ENCODE peak calls at places on chromosomes 5 and 9, in five cellular contexts. One of them, this sample, is unnamed.
A peak's percentile ranks its signal among the peaks of the same experiment; 100 is the strongest.

GRCh38 chr5:11814373-11814772 is 89.9 kb downstream of the CTNND2 start:
- DNase-seq in activated CD4-positive, alpha-beta T cell treated with anti-CD3 and anti-CD28 coated beads, Interleukin-2, amount 10 ng/mL, durations not matched to agents 7 days and 5 days: no peak
- DNase-seq in breast epithelium: no peak
- DNase-seq in stimulated activated CD4-positive, alpha-beta T cell treated with anti-CD3 and anti-CD28 coated beads, TNF-alpha, amount 100 ng/mL, for 1 hour: no peak
- DNase-seq in ELR: no peak
- DNase-seq in this sample: no peak

GRCh38 chr5:1336106-1336561 is 8.8 kb downstream of the CLPTM1L start:
- DNase-seq in activated CD4-positive, alpha-beta T cell treated with anti-CD3 and anti-CD28 coated beads, Interleukin-2, amount 10 ng/mL, durations not matched to agents 7 days and 5 days: peak; percentile 29
- DNase-seq in breast epithelium: no peak
- DNase-seq in stimulated activated CD4-positive, alpha-beta T cell treated with anti-CD3 and anti-CD28 coated beads, TNF-alpha, amount 100 ng/mL, for 1 hour: no peak
- DNase-seq in ELR: no peak
- DNase-seq in this sample: no peak

GRCh38 chr5:179368016-179368805 is 22.9 kb upstream of the ADAMTS2 start:
- DNase-seq in activated CD4-positive, alpha-beta T cell treated with anti-CD3 and anti-CD28 coated beads, Interleukin-2, amount 10 ng/mL, durations not matched to agents 7 days and 5 days: no peak
- DNase-seq in breast epithelium: no peak
- DNase-seq in stimulated activated CD4-positive, alpha-beta T cell treated with anti-CD3 and anti-CD28 coated beads, TNF-alpha, amount 100 ng/mL, for 1 hour: no peak
- DNase-seq in ELR: no peak
- DNase-seq in this sample: no peak

GRCh38 chr9:137313326-137313920 is 11.4 kb upstream of the NRARP start:
- DNase-seq in activated CD4-positive, alpha-beta T cell treated with anti-CD3 and anti-CD28 coated beads, Interleukin-2, amount 10 ng/mL, durations not matched to agents 7 days and 5 days: no peak
- DNase-seq in breast epithelium: peak; percentile 41
- DNase-seq in stimulated activated CD4-positive, alpha-beta T cell treated with anti-CD3 and anti-CD28 coated beads, TNF-alpha, amount 100 ng/mL, for 1 hour: no peak
- DNase-seq in ELR: no peak
- DNase-seq in this sample: no peak

GRCh38 chr5:135488727-135489465 is 36.7 kb upstream of the TIFAB start:
- DNase-seq in activated CD4-positive, alpha-beta T cell treated with anti-CD3 and anti-CD28 coated beads, Interleukin-2, amount 10 ng/mL, durations not matched to agents 7 days and 5 days: no peak
- DNase-seq in breast epithelium: no peak
- DNase-seq in stimulated activated CD4-positive, alpha-beta T cell treated with anti-CD3 and anti-CD28 coated beads, TNF-alpha, amount 100 ng/mL, for 1 hour: no peak
- DNase-seq in ELR: peak; percentile 83
- DNase-seq in this sample: no peak

GRCh38 chr5:135436856-135437795 is 10.0 kb downstream of the DCANP1 start:
- DNase-seq in activated CD4-positive, alpha-beta T cell treated with anti-CD3 and anti-CD28 coated beads, Interleukin-2, amount 10 ng/mL, durations not matched to agents 7 days and 5 days: no peak
- DNase-seq in breast epithelium: no peak
- DNase-seq in stimulated activated CD4-positive, alpha-beta T cell treated with anti-CD3 and anti-CD28 coated beads, TNF-alpha, amount 100 ng/mL, for 1 hour: no peak
- DNase-seq in ELR: peak; percentile 75
- DNase-seq in this sample: no peak

GRCh38 chr9:129561594-129562281 is 59.2 kb downstream of the C9orf50 start:
- DNase-seq in activated CD4-positive, alpha-beta T cell treated with anti-CD3 and anti-CD28 coated beads, Interleukin-2, amount 10 ng/mL, durations not matched to agents 7 days and 5 days: no peak
- DNase-seq in breast epithelium: no peak
- DNase-seq in stimulated activated CD4-positive, alpha-beta T cell treated with anti-CD3 and anti-CD28 coated beads, TNF-alpha, amount 100 ng/mL, for 1 hour: no peak
- DNase-seq in ELR: no peak
- DNase-seq in this sample: no peak

GRCh38 chr5:146213210-146213838 is 9.9 kb downstream of the RBM27 start:
- DNase-seq in activated CD4-positive, alpha-beta T cell treated with anti-CD3 and anti-CD28 coated beads, Interleukin-2, amount 10 ng/mL, durations not matched to agents 7 days and 5 days: no peak
- DNase-seq in breast epithelium: no peak
- DNase-seq in stimulated activated CD4-positive, alpha-beta T cell treated with anti-CD3 and anti-CD28 coated beads, TNF-alpha, amount 100 ng/mL, for 1 hour: no peak
- DNase-seq in ELR: no peak
- DNase-seq in this sample: no peak

GRCh38 chr5:121691478-121691877 is 160.2 kb upstream of the FTMT start:
- DNase-seq in activated CD4-positive, alpha-beta T cell treated with anti-CD3 and anti-CD28 coated beads, Interleukin-2, amount 10 ng/mL, durations not matched to agents 7 days and 5 days: no peak
- DNase-seq in breast epithelium: no peak
- DNase-seq in stimulated activated CD4-positive, alpha-beta T cell treated with anti-CD3 and anti-CD28 coated beads, TNF-alpha, amount 100 ng/mL, for 1 hour: no peak
- DNase-seq in ELR: no peak
- DNase-seq in this sample: no peak

GRCh38 chr9:12933957-12934356 is 159.1 kb downstream of the LURAP1L start:
- DNase-seq in activated CD4-positive, alpha-beta T cell treated with anti-CD3 and anti-CD28 coated beads, Interleukin-2, amount 10 ng/mL, durations not matched to agents 7 days and 5 days: no peak
- DNase-seq in breast epithelium: no peak
- DNase-seq in stimulated activated CD4-positive, alpha-beta T cell treated with anti-CD3 and anti-CD28 coated beads, TNF-alpha, amount 100 ng/mL, for 1 hour: no peak
- DNase-seq in ELR: peak; percentile 72
- DNase-seq in this sample: peak; percentile 50

GRCh38 chr9:134297581-134297980 is 28.7 kb upstream of the RXRA start:
- DNase-seq in activated CD4-positive, alpha-beta T cell treated with anti-CD3 and anti-CD28 coated beads, Interleukin-2, amount 10 ng/mL, durations not matched to agents 7 days and 5 days: no peak
- DNase-seq in breast epithelium: no peak
- DNase-seq in stimulated activated CD4-positive, alpha-beta T cell treated with anti-CD3 and anti-CD28 coated beads, TNF-alpha, amount 100 ng/mL, for 1 hour: no peak
- DNase-seq in ELR: no peak
- DNase-seq in this sample: no peak

GRCh38 chr9:120617637-120617979 is 37.6 kb upstream of the CDK5RAP2 start:
- DNase-seq in activated CD4-positive, alpha-beta T cell treated with anti-CD3 and anti-CD28 coated beads, Interleukin-2, amount 10 ng/mL, durations not matched to agents 7 days and 5 days: no peak
- DNase-seq in breast epithelium: no peak
- DNase-seq in stimulated activated CD4-positive, alpha-beta T cell treated with anti-CD3 and anti-CD28 coated beads, TNF-alpha, amount 100 ng/mL, for 1 hour: no peak
- DNase-seq in ELR: no peak
- DNase-seq in this sample: no peak

GRCh38 chr9:37944671-37945481 is 40.9 kb upstream of the SLC25A51 start:
- DNase-seq in activated CD4-positive, alpha-beta T cell treated with anti-CD3 and anti-CD28 coated beads, Interleukin-2, amount 10 ng/mL, durations not matched to agents 7 days and 5 days: no peak
- DNase-seq in breast epithelium: no peak
- DNase-seq in stimulated activated CD4-positive, alpha-beta T cell treated with anti-CD3 and anti-CD28 coated beads, TNF-alpha, amount 100 ng/mL, for 1 hour: no peak
- DNase-seq in ELR: peak; percentile 87
- DNase-seq in this sample: no peak

GRCh38 chr5:159339451-159339850 is 9.2 kb upstream of the IL12B start:
- DNase-seq in activated CD4-positive, alpha-beta T cell treated with anti-CD3 and anti-CD28 coated beads, Interleukin-2, amount 10 ng/mL, durations not matched to agents 7 days and 5 days: no peak
- DNase-seq in breast epithelium: no peak
- DNase-seq in stimulated activated CD4-positive, alpha-beta T cell treated with anti-CD3 and anti-CD28 coated beads, TNF-alpha, amount 100 ng/mL, for 1 hour: no peak
- DNase-seq in ELR: no peak
- DNase-seq in this sample: no peak

GRCh38 chr5:122738088-122738487 is 36.8 kb upstream of the SNX2 start:
- DNase-seq in activated CD4-positive, alpha-beta T cell treated with anti-CD3 and anti-CD28 coated beads, Interleukin-2, amount 10 ng/mL, durations not matched to agents 7 days and 5 days: no peak
- DNase-seq in breast epithelium: no peak
- DNase-seq in stimulated activated CD4-positive, alpha-beta T cell treated with anti-CD3 and anti-CD28 coated beads, TNF-alpha, amount 100 ng/mL, for 1 hour: no peak
- DNase-seq in ELR: no peak
- DNase-seq in this sample: no peak

GRCh38 chr5:181050016-181050415 is 9.9 kb downstream of the BTNL9 start:
- DNase-seq in activated CD4-positive, alpha-beta T cell treated with anti-CD3 and anti-CD28 coated beads, Interleukin-2, amount 10 ng/mL, durations not matched to agents 7 days and 5 days: no peak
- DNase-seq in breast epithelium: no peak
- DNase-seq in stimulated activated CD4-positive, alpha-beta T cell treated with anti-CD3 and anti-CD28 coated beads, TNF-alpha, amount 100 ng/mL, for 1 hour: no peak
- DNase-seq in ELR: no peak
- DNase-seq in this sample: no peak

GRCh38 chr5:1781726-1782384 is 17.8 kb downstream of the MRPL36 start:
- DNase-seq in activated CD4-positive, alpha-beta T cell treated with anti-CD3 and anti-CD28 coated beads, Interleukin-2, amount 10 ng/mL, durations not matched to agents 7 days and 5 days: no peak
- DNase-seq in breast epithelium: peak; percentile 30
- DNase-seq in stimulated activated CD4-positive, alpha-beta T cell treated with anti-CD3 and anti-CD28 coated beads, TNF-alpha, amount 100 ng/mL, for 1 hour: no peak
- DNase-seq in ELR: no peak
- DNase-seq in this sample: no peak

GRCh38 chr5:61168951-61169350 is 6.7 kb upstream of the SMIM15 start:
- DNase-seq in activated CD4-positive, alpha-beta T cell treated with anti-CD3 and anti-CD28 coated beads, Interleukin-2, amount 10 ng/mL, durations not matched to agents 7 days and 5 days: no peak
- DNase-seq in breast epithelium: no peak
- DNase-seq in stimulated activated CD4-positive, alpha-beta T cell treated with anti-CD3 and anti-CD28 coated beads, TNF-alpha, amount 100 ng/mL, for 1 hour: no peak
- DNase-seq in ELR: no peak
- DNase-seq in this sample: no peak